ENCODE peak calls at places on chromosomes 13 and 19, in eight cellular contexts. T, X, S, E, I, J, W and M are unnamed samples.

GRCh38 chr13:94595006-94595942 is 678 bp downstream of the TGDS start:
- DNase-seq in T (peak), X (no peak), S (no peak), E (no peak), I (no peak), J (no peak), W (no peak), M (no peak)

GRCh38 chr19:44587863-44588752 is 25.3 kb upstream of the IGSF23 start:
- DNase-seq in T (peak), X (no peak), S (no peak), E (no peak), I (no peak), J (no peak), W (no peak), M (no peak)

GRCh38 chr13:96617528-96617927 is 376.7 kb downstream of the OXGR1 start:
- DNase-seq in T (no peak), X (no peak), S (no peak), E (no peak), I (no peak), J (no peak), W (no peak), M (no peak)

GRCh38 chr13:45206340-45206739 is 5.5 kb upstream of the KCTD4 start:
- DNase-seq in T (no peak), X (no peak), S (peak), E (no peak), I (no peak), J (no peak), W (no peak), M (no peak)

GRCh38 chr13:49657241-49657641 is 28.9 kb downstream of the ARL11 start:
- DNase-seq in T (no peak), X (no peak), S (no peak), E (no peak), I (no peak), J (no peak), W (no peak), M (no peak)

GRCh38 chr19:46529622-46530451 is 34.2 kb upstream of the PNMA8B start:
- DNase-seq in T (peak), X (peak), S (no peak), E (peak), I (peak), J (peak), W (peak), M (no peak)

GRCh38 chr19:35559781-35560180 is 3.7 kb downstream of the ATP4A start:
- DNase-seq in T (no peak), X (no peak), S (no peak), E (no peak), I (no peak), J (no peak), W (no peak), M (no peak)

GRCh38 chr19:49224856-49225255 is 67.3 kb downstream of the TRPM4 start:
- DNase-seq in T (peak), X (no peak), S (no peak), E (peak), I (peak), J (no peak), W (no peak), M (peak)

GRCh38 chr13:88979465-88980180 is 1308.5 kb downstream of the SLITRK5 start:
- DNase-seq in T (no peak), X (no peak), S (no peak), E (no peak), I (no peak), J (no peak), W (no peak), M (no peak)

GRCh38 chr13:26999499-26999898 is 172.1 kb downstream of the USP12 start:
- DNase-seq in T (no peak), X (no peak), S (no peak), E (no peak), I (no peak), J (no peak), W (no peak), M (no peak)

GRCh38 chr19:4034048-4035017 is 26.8 kb downstream of the PIAS4 start:
- DNase-seq in T (no peak), X (no peak), S (no peak), E (no peak), I (no peak), J (peak), W (no peak), M (no peak)

GRCh38 chr13:30892966-30893365 is 13.1 kb upstream of the MEDAG start:
- DNase-seq in T (no peak), X (no peak), S (no peak), E (peak), I (no peak), J (no peak), W (no peak), M (no peak)

GRCh38 chr19:38544569-38545315 is 73.0 kb downstream of the MAP4K1 start:
- DNase-seq in T (no peak), X (no peak), S (no peak), E (no peak), I (no peak), J (no peak), W (no peak), M (peak)

GRCh38 chr13:29490561-29490960 is 104.9 kb downstream of the SLC7A1 start:
- DNase-seq in T (no peak), X (no peak), S (no peak), E (no peak), I (no peak), J (no peak), W (no peak), M (no peak)